ENCODE peak calls at places on chromosomes 6 and 20, in seven cellular contexts. One of them, this sample, is unnamed.

GRCh38 chr20:62980970-62981369 is 25.8 kb downstream of the BHLHE23 start:
- DNase-seq in esophagus squamous epithelium: no peak
- DNase-seq in dorsolateral prefrontal cortex: no peak
- DNase-seq in NCI-H1105: peak; percentile 68
- DNase-seq in sigmoid colon: no peak
- DNase-seq in substantia nigra: no peak
- DNase-seq in NCI-H748 treated with DMSO at 0.1 percent for 48 hours: no peak
- DNase-seq in this sample: peak; percentile 43

GRCh38 chr6:105077592-105078463 is 102.0 kb downstream of the POPDC3 start:
- DNase-seq in NCI-H1105: peak; percentile 29
- DNase-seq in esophagus squamous epithelium: no peak
- DNase-seq in NCI-H748 treated with DMSO at 0.1 percent for 48 hours: peak; percentile 61
- DNase-seq in sigmoid colon: no peak
- DNase-seq in dorsolateral prefrontal cortex: no peak
- DNase-seq in substantia nigra: no peak
- DNase-seq in this sample: no peak

GRCh38 chr6:39137235-39137634 is 22.2 kb upstream of the SAYSD1 start:
- DNase-seq in dorsolateral prefrontal cortex: no peak
- DNase-seq in NCI-H748 treated with DMSO at 0.1 percent for 48 hours: no peak
- DNase-seq in substantia nigra: no peak
- DNase-seq in sigmoid colon: no peak
- DNase-seq in NCI-H1105: no peak
- DNase-seq in esophagus squamous epithelium: no peak
- DNase-seq in this sample: peak; percentile 11

GRCh38 chr20:1819311-1820136 is 75.7 kb upstream of the SIRPA start:
- DNase-seq in NCI-H1105: no peak
- DNase-seq in substantia nigra: peak; percentile 21
- DNase-seq in sigmoid colon: no peak
- DNase-seq in dorsolateral prefrontal cortex: no peak
- DNase-seq in esophagus squamous epithelium: no peak
- DNase-seq in NCI-H748 treated with DMSO at 0.1 percent for 48 hours: no peak
- DNase-seq in this sample: no peak

GRCh38 chr20:7858851-7859250 is 81.4 kb downstream of the HAO1 start:
- DNase-seq in sigmoid colon: no peak
- DNase-seq in NCI-H1105: no peak
- DNase-seq in NCI-H748 treated with DMSO at 0.1 percent for 48 hours: no peak
- DNase-seq in dorsolateral prefrontal cortex: no peak
- DNase-seq in esophagus squamous epithelium: no peak
- DNase-seq in substantia nigra: no peak
- DNase-seq in this sample: no peak

GRCh38 chr6:163612200-163612599 is 197.7 kb downstream of the QKI start:
- DNase-seq in NCI-H1105: no peak
- DNase-seq in NCI-H748 treated with DMSO at 0.1 percent for 48 hours: no peak
- DNase-seq in substantia nigra: no peak
- DNase-seq in esophagus squamous epithelium: no peak
- DNase-seq in dorsolateral prefrontal cortex: no peak
- DNase-seq in sigmoid colon: no peak
- DNase-seq in this sample: no peak

GRCh38 chr20:60484316-60484715 is 526.1 kb downstream of the CDH26 start:
- DNase-seq in NCI-H748 treated with DMSO at 0.1 percent for 48 hours: no peak
- DNase-seq in dorsolateral prefrontal cortex: no peak
- DNase-seq in NCI-H1105: no peak
- DNase-seq in esophagus squamous epithelium: no peak
- DNase-seq in substantia nigra: no peak
- DNase-seq in sigmoid colon: no peak
- DNase-seq in this sample: no peak

GRCh38 chr20:49037962-49038387 is 8.1 kb upstream of the CSE1L start:
- DNase-seq in substantia nigra: no peak
- DNase-seq in NCI-H1105: no peak
- DNase-seq in esophagus squamous epithelium: no peak
- DNase-seq in NCI-H748 treated with DMSO at 0.1 percent for 48 hours: no peak
- DNase-seq in sigmoid colon: no peak
- DNase-seq in dorsolateral prefrontal cortex: no peak
- DNase-seq in this sample: peak; percentile 31

GRCh38 chr20:44069203-44069931 is 117.6 kb downstream of the JPH2 start:
- DNase-seq in substantia nigra: no peak
- DNase-seq in esophagus squamous epithelium: no peak
- DNase-seq in NCI-H748 treated with DMSO at 0.1 percent for 48 hours: no peak
- DNase-seq in NCI-H1105: no peak
- DNase-seq in sigmoid colon: no peak
- DNase-seq in dorsolateral prefrontal cortex: no peak
- DNase-seq in this sample: peak; percentile 87

GRCh38 chr6:140499607-140500006 is 1125.2 kb upstream of the CITED2 start:
- DNase-seq in esophagus squamous epithelium: no peak
- DNase-seq in dorsolateral prefrontal cortex: no peak
- DNase-seq in NCI-H748 treated with DMSO at 0.1 percent for 48 hours: no peak
- DNase-seq in NCI-H1105: no peak
- DNase-seq in sigmoid colon: no peak
- DNase-seq in substantia nigra: no peak
- DNase-seq in this sample: no peak

GRCh38 chr6:24918641-24919403 is 16.9 kb downstream of the RIPOR2 start:
- DNase-seq in NCI-H748 treated with DMSO at 0.1 percent for 48 hours: peak; percentile 43
- DNase-seq in substantia nigra: no peak
- DNase-seq in dorsolateral prefrontal cortex: no peak
- DNase-seq in esophagus squamous epithelium: no peak
- DNase-seq in NCI-H1105: peak; percentile 35
- DNase-seq in sigmoid colon: no peak
- DNase-seq in this sample: no peak

GRCh38 chr6:90650041-90650948 is 63.4 kb upstream of the MAP3K7 start:
- DNase-seq in esophagus squamous epithelium: no peak
- DNase-seq in NCI-H1105: no peak
- DNase-seq in sigmoid colon: no peak
- DNase-seq in substantia nigra: no peak
- DNase-seq in dorsolateral prefrontal cortex: no peak
- DNase-seq in NCI-H748 treated with DMSO at 0.1 percent for 48 hours: no peak
- DNase-seq in this sample: no peak

GRCh38 chr6:16450285-16450684 is 211.9 kb downstream of the GMPR start:
- DNase-seq in NCI-H1105: no peak
- DNase-seq in NCI-H748 treated with DMSO at 0.1 percent for 48 hours: no peak
- DNase-seq in dorsolateral prefrontal cortex: no peak
- DNase-seq in substantia nigra: no peak
- DNase-seq in sigmoid colon: no peak
- DNase-seq in esophagus squamous epithelium: no peak
- DNase-seq in this sample: no peak

GRCh38 chr6:2562721-2563120 is 188.0 kb downstream of the MYLK4 start:
- DNase-seq in esophagus squamous epithelium: no peak
- DNase-seq in dorsolateral prefrontal cortex: no peak
- DNase-seq in NCI-H1105: no peak
- DNase-seq in sigmoid colon: no peak
- DNase-seq in substantia nigra: no peak
- DNase-seq in NCI-H748 treated with DMSO at 0.1 percent for 48 hours: no peak
- DNase-seq in this sample: no peak

GRCh38 chr20:45436732-45437485 is 21.0 kb downstream of the PIGT start:
- DNase-seq in NCI-H1105: peak; percentile 83
- DNase-seq in esophagus squamous epithelium: no peak
- DNase-seq in dorsolateral prefrontal cortex: peak; percentile 95
- DNase-seq in NCI-H748 treated with DMSO at 0.1 percent for 48 hours: peak; percentile 9
- DNase-seq in sigmoid colon: peak; percentile 93
- DNase-seq in substantia nigra: peak; percentile 84
- DNase-seq in this sample: peak; percentile 85

GRCh38 chr20:58986968-58987517 is 6.0 kb downstream of the NELFCD start:
- DNase-seq in dorsolateral prefrontal cortex: no peak
- DNase-seq in NCI-H1105: no peak
- DNase-seq in esophagus squamous epithelium: no peak
- DNase-seq in NCI-H748 treated with DMSO at 0.1 percent for 48 hours: no peak
- DNase-seq in sigmoid colon: peak; percentile 59
- DNase-seq in substantia nigra: no peak
- DNase-seq in this sample: no peak

GRCh38 chr6:40723967-40724366 is 136.8 kb upstream of the LRFN2 start:
- DNase-seq in substantia nigra: no peak
- DNase-seq in dorsolateral prefrontal cortex: no peak
- DNase-seq in esophagus squamous epithelium: no peak
- DNase-seq in NCI-H1105: no peak
- DNase-seq in sigmoid colon: no peak
- DNase-seq in NCI-H748 treated with DMSO at 0.1 percent for 48 hours: no peak
- DNase-seq in this sample: no peak

GRCh38 chr6:151385177-151385576 is 6.2 kb downstream of the ZBTB2 start:
- DNase-seq in NCI-H1105: no peak
- DNase-seq in esophagus squamous epithelium: no peak
- DNase-seq in substantia nigra: no peak
- DNase-seq in dorsolateral prefrontal cortex: no peak
- DNase-seq in NCI-H748 treated with DMSO at 0.1 percent for 48 hours: no peak
- DNase-seq in sigmoid colon: no peak
- DNase-seq in this sample: peak; percentile 36

GRCh38 chr6:56856036-56856580 is 98.8 kb upstream of the BEND6 start:
- DNase-seq in dorsolateral prefrontal cortex: no peak
- DNase-seq in sigmoid colon: no peak
- DNase-seq in substantia nigra: no peak
- DNase-seq in NCI-H748 treated with DMSO at 0.1 percent for 48 hours: no peak
- DNase-seq in NCI-H1105: no peak
- DNase-seq in esophagus squamous epithelium: no peak
- DNase-seq in this sample: no peak

GRCh38 chr20:61673152-61673551 is 392.5 kb downstream of the TAF4 start:
- DNase-seq in NCI-H748 treated with DMSO at 0.1 percent for 48 hours: no peak
- DNase-seq in sigmoid colon: no peak
- DNase-seq in dorsolateral prefrontal cortex: no peak
- DNase-seq in NCI-H1105: peak; percentile 78
- DNase-seq in esophagus squamous epithelium: no peak
- DNase-seq in substantia nigra: no peak
- DNase-seq in this sample: no peak

GRCh38 chr20:1297486-1297885 is 31.4 kb downstream of the SNPH start:
- DNase-seq in NCI-H748 treated with DMSO at 0.1 percent for 48 hours: no peak
- DNase-seq in substantia nigra: no peak
- DNase-seq in dorsolateral prefrontal cortex: no peak
- DNase-seq in NCI-H1105: no peak
- DNase-seq in sigmoid colon: no peak
- DNase-seq in esophagus squamous epithelium: no peak
- DNase-seq in this sample: no peak

GRCh38 chr6:138115877-138116660 is 8.8 kb upstream of the PERP start:
- DNase-seq in dorsolateral prefrontal cortex: peak; percentile 31
- DNase-seq in esophagus squamous epithelium: no peak
- DNase-seq in NCI-H748 treated with DMSO at 0.1 percent for 48 hours: peak; percentile 67
- DNase-seq in NCI-H1105: peak; percentile 57
- DNase-seq in sigmoid colon: peak; percentile 74
- DNase-seq in substantia nigra: peak; percentile 23
- DNase-seq in this sample: peak; percentile 54

GRCh38 chr6:167990016-167990945 is 7.2 kb upstream of the KIF25 start:
- DNase-seq in esophagus squamous epithelium: no peak
- DNase-seq in dorsolateral prefrontal cortex: no peak
- DNase-seq in sigmoid colon: no peak
- DNase-seq in substantia nigra: no peak
- DNase-seq in NCI-H748 treated with DMSO at 0.1 percent for 48 hours: no peak
- DNase-seq in NCI-H1105: no peak
- DNase-seq in this sample: no peak

GRCh38 chr20:15288076-15288475 is 950.7 kb upstream of the FLRT3 start:
- DNase-seq in esophagus squamous epithelium: no peak
- DNase-seq in sigmoid colon: no peak
- DNase-seq in substantia nigra: no peak
- DNase-seq in NCI-H1105: no peak
- DNase-seq in dorsolateral prefrontal cortex: no peak
- DNase-seq in NCI-H748 treated with DMSO at 0.1 percent for 48 hours: no peak
- DNase-seq in this sample: no peak

GRCh38 chr20:32792316-32792715 is 27.4 kb upstream of the MAPRE1 start:
- DNase-seq in dorsolateral prefrontal cortex: no peak
- DNase-seq in sigmoid colon: no peak
- DNase-seq in esophagus squamous epithelium: no peak
- DNase-seq in substantia nigra: no peak
- DNase-seq in NCI-H1105: no peak
- DNase-seq in NCI-H748 treated with DMSO at 0.1 percent for 48 hours: no peak
- DNase-seq in this sample: no peak

GRCh38 chr6:34301408-34301807 is 52.6 kb upstream of the SMIM29 start:
- DNase-seq in dorsolateral prefrontal cortex: no peak
- DNase-seq in NCI-H1105: no peak
- DNase-seq in sigmoid colon: peak; percentile 74
- DNase-seq in esophagus squamous epithelium: no peak
- DNase-seq in substantia nigra: no peak
- DNase-seq in NCI-H748 treated with DMSO at 0.1 percent for 48 hours: no peak
- DNase-seq in this sample: no peak

GRCh38 chr6:13761361-13762036 is 49.9 kb upstream of the RANBP9 start:
- DNase-seq in NCI-H1105: no peak
- DNase-seq in substantia nigra: no peak
- DNase-seq in esophagus squamous epithelium: no peak
- DNase-seq in dorsolateral prefrontal cortex: no peak
- DNase-seq in NCI-H748 treated with DMSO at 0.1 percent for 48 hours: no peak
- DNase-seq in sigmoid colon: peak; percentile 55
- DNase-seq in this sample: no peak

GRCh38 chr6:62516287-62517152 is 230.5 kb upstream of the KHDRBS2 start:
- DNase-seq in dorsolateral prefrontal cortex: no peak
- DNase-seq in esophagus squamous epithelium: no peak
- DNase-seq in NCI-H748 treated with DMSO at 0.1 percent for 48 hours: no peak
- DNase-seq in NCI-H1105: no peak
- DNase-seq in substantia nigra: no peak
- DNase-seq in sigmoid colon: no peak
- DNase-seq in this sample: no peak

GRCh38 chr6:90222724-90223198 is 73.9 kb downstream of the BACH2 start:
- DNase-seq in NCI-H1105: no peak
- DNase-seq in substantia nigra: no peak
- DNase-seq in sigmoid colon: no peak
- DNase-seq in esophagus squamous epithelium: no peak
- DNase-seq in dorsolateral prefrontal cortex: no peak
- DNase-seq in NCI-H748 treated with DMSO at 0.1 percent for 48 hours: no peak
- DNase-seq in this sample: no peak

GRCh38 chr20:43726333-43726732 is 469 bp downstream of the GTSF1L start:
- DNase-seq in NCI-H748 treated with DMSO at 0.1 percent for 48 hours: no peak
- DNase-seq in dorsolateral prefrontal cortex: no peak
- DNase-seq in substantia nigra: no peak
- DNase-seq in NCI-H1105: no peak
- DNase-seq in esophagus squamous epithelium: no peak
- DNase-seq in sigmoid colon: no peak
- DNase-seq in this sample: no peak

GRCh38 chr6:81838724-81839425 is 86.4 kb upstream of the TENT5A start:
- DNase-seq in NCI-H1105: no peak
- DNase-seq in substantia nigra: no peak
- DNase-seq in dorsolateral prefrontal cortex: no peak
- DNase-seq in esophagus squamous epithelium: no peak
- DNase-seq in NCI-H748 treated with DMSO at 0.1 percent for 48 hours: no peak
- DNase-seq in sigmoid colon: no peak
- DNase-seq in this sample: no peak

GRCh38 chr6:116405663-116406329 is 35.0 kb downstream of the DSE start:
- DNase-seq in substantia nigra: no peak
- DNase-seq in NCI-H748 treated with DMSO at 0.1 percent for 48 hours: no peak
- DNase-seq in NCI-H1105: no peak
- DNase-seq in esophagus squamous epithelium: no peak
- DNase-seq in dorsolateral prefrontal cortex: no peak
- DNase-seq in sigmoid colon: no peak
- DNase-seq in this sample: no peak

GRCh38 chr6:91081452-91082067 is 494.7 kb upstream of the MAP3K7 start:
- DNase-seq in sigmoid colon: no peak
- DNase-seq in esophagus squamous epithelium: no peak
- DNase-seq in dorsolateral prefrontal cortex: no peak
- DNase-seq in substantia nigra: no peak
- DNase-seq in NCI-H1105: peak; percentile 68
- DNase-seq in NCI-H748 treated with DMSO at 0.1 percent for 48 hours: peak; percentile 83
- DNase-seq in this sample: no peak

GRCh38 chr6:139020689-139021088 is 7.9 kb upstream of the ABRACL start:
- DNase-seq in NCI-H748 treated with DMSO at 0.1 percent for 48 hours: no peak
- DNase-seq in NCI-H1105: no peak
- DNase-seq in sigmoid colon: no peak
- DNase-seq in esophagus squamous epithelium: no peak
- DNase-seq in dorsolateral prefrontal cortex: no peak
- DNase-seq in substantia nigra: no peak
- DNase-seq in this sample: no peak

GRCh38 chr6:24960991-24961475 is 25.3 kb upstream of the RIPOR2 start:
- DNase-seq in dorsolateral prefrontal cortex: no peak
- DNase-seq in substantia nigra: no peak
- DNase-seq in sigmoid colon: no peak
- DNase-seq in esophagus squamous epithelium: no peak
- DNase-seq in NCI-H748 treated with DMSO at 0.1 percent for 48 hours: no peak
- DNase-seq in NCI-H1105: no peak
- DNase-seq in this sample: no peak

GRCh38 chr6:52161689-52162438 is 24.3 kb upstream of the IL17A start:
- DNase-seq in NCI-H748 treated with DMSO at 0.1 percent for 48 hours: no peak
- DNase-seq in NCI-H1105: no peak
- DNase-seq in dorsolateral prefrontal cortex: no peak
- DNase-seq in substantia nigra: no peak
- DNase-seq in sigmoid colon: no peak
- DNase-seq in esophagus squamous epithelium: no peak
- DNase-seq in this sample: no peak

This sample was measured in immature natural killer cell.